ENCODE peak calls at places on chromosome 20, in eight cellular contexts. P, D, E, Y, Z, G, K and M are unnamed samples.

GRCh38 chr20:39880890-39881289 is 808.1 kb downstream of the MAFB start:
- DNase-seq in P (peak; percentile 7), D (peak; percentile 43), E (no peak), Y (no peak), Z (peak; percentile 11), G (no peak), K (no peak), M (no peak)

GRCh38 chr20:46142124-46142523 is 24.0 kb downstream of the CD40 start:
- DNase-seq in P (no peak), D (no peak), E (no peak), Y (no peak), Z (no peak), G (no peak), K (no peak), M (no peak)

GRCh38 chr20:58308680-58309527 is 611 bp upstream of the RAB22A start:
- DNase-seq in P (peak; percentile 77), D (peak; percentile 50), E (peak; percentile 63), Y (peak; percentile 71), Z (peak; percentile 72), G (peak; percentile 65), K (peak; percentile 71), M (peak; percentile 69)

GRCh38 chr20:36085686-36086267 is 68.8 kb upstream of the EPB41L1 start:
- DNase-seq in P (peak; percentile 49), D (peak; percentile 56), E (peak; percentile 35), Y (no peak), Z (peak; percentile 47), G (no peak), K (no peak), M (no peak)

GRCh38 chr20:62949153-62949821 is 3.2 kb upstream of the SLC17A9 start:
- DNase-seq in P (no peak), D (no peak), E (no peak), Y (no peak), Z (no peak), G (no peak), K (no peak), M (no peak)

GRCh38 chr20:21719592-21720214 is 14.2 kb downstream of the PAX1 start:
- DNase-seq in P (peak; percentile 71), D (peak; percentile 78), E (peak; percentile 71), Y (no peak), Z (peak; percentile 68), G (peak; percentile 31), K (no peak), M (no peak)

GRCh38 chr20:16760431-16761304 is 12.5 kb downstream of the OTOR start:
- DNase-seq in P (no peak), D (no peak), E (no peak), Y (no peak), Z (no peak), G (no peak), K (no peak), M (no peak)

GRCh38 chr20:23188377-23189169 is 102.4 kb upstream of the CD93 start:
- DNase-seq in P (no peak), D (no peak), E (no peak), Y (no peak), Z (no peak), G (no peak), K (no peak), M (no peak)

GRCh38 chr20:51884561-51884960 is 82.2 kb upstream of the SALL4 start:
- DNase-seq in P (peak; percentile 55), D (peak; percentile 51), E (peak; percentile 21), Y (no peak), Z (peak; percentile 76), G (no peak), K (no peak), M (no peak)

GRCh38 chr20:62367136-62367482 is at the start of gene LAMA5:
- DNase-seq in P (peak; percentile 43), D (no peak), E (no peak), Y (no peak), Z (peak; percentile 34), G (no peak), K (peak; percentile 74), M (peak; percentile 59)

GRCh38 chr20:12598894-12599293 is 409.9 kb upstream of the SPTLC3 start:
- DNase-seq in P (no peak), D (no peak), E (no peak), Y (no peak), Z (no peak), G (no peak), K (no peak), M (no peak)

GRCh38 chr20:6709865-6710595 is 57.5 kb upstream of the BMP2 start:
- DNase-seq in P (no peak), D (peak; percentile 10), E (peak; percentile 8), Y (no peak), Z (no peak), G (no peak), K (no peak), M (no peak)

GRCh38 chr20:15619816-15620215 is 953.4 kb downstream of the KIF16B start:
- DNase-seq in P (no peak), D (no peak), E (no peak), Y (no peak), Z (no peak), G (no peak), K (no peak), M (no peak)

GRCh38 chr20:63167918-63168520 is 47.9 kb downstream of the YTHDF1 start:
- DNase-seq in P (no peak), D (no peak), E (no peak), Y (no peak), Z (no peak), G (no peak), K (no peak), M (no peak)

GRCh38 chr20:53276143-53276542 is 304.0 kb downstream of the TSHZ2 start:
- DNase-seq in P (no peak), D (no peak), E (no peak), Y (no peak), Z (no peak), G (peak; percentile 40), K (no peak), M (no peak)

GRCh38 chr20:47274449-47275108 is 81.9 kb downstream of the ZMYND8 start:
- DNase-seq in P (peak; percentile 94), D (peak; percentile 95), E (peak; percentile 95), Y (no peak), Z (peak; percentile 93), G (no peak), K (no peak), M (no peak)

GRCh38 chr20:10433014-10433622 is 904 bp downstream of the MKKS start:
- DNase-seq in P (peak; percentile 5), D (no peak), E (no peak), Y (no peak), Z (peak; percentile 13), G (no peak), K (no peak), M (no peak)

GRCh38 chr20:24481188-24481587 is 11.8 kb downstream of the SYNDIG1 start:
- DNase-seq in P (no peak), D (no peak), E (no peak), Y (no peak), Z (no peak), G (no peak), K (no peak), M (no peak)
- TF ChIP-seq CTCF in P (no peak), D (no peak), E (no peak), Y (no peak), Z (no peak), G (no peak), K (no peak), M (no peak)

DNA sequence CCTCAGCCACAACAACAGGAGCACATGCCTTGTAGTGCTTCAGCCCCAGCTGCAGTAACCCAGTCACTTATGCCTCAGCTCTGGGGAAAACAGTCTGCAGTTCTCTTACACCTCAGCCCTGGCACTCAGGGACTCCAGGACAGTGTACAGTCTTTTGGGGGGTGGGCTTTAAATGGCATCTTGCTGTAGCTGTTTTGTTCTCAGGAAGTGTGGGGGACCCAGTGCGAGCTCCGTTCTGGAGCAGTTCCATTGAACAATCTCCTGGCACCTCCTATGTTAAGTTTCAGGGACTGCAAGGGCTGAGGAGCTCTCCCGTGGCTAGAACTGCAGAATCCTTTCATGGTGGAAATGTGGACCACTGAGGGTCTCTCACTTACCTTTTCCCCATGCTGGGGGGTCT is 55.2 kb downstream of the PLCG1 start:
- DNase-seq in P (no peak), D (no peak), E (no peak), Y (no peak), Z (no peak), G (no peak), K (no peak), M (no peak)
- TF ChIP-seq CTCF in P (no peak), D (no peak), E (no peak), Y (no peak), Z (no peak), G (no peak), K (no peak), M (no peak)

GRCh38 chr20:25469558-25469957 is 62.1 kb downstream of the GINS1 start:
- DNase-seq in P (no peak), D (no peak), E (no peak), Y (no peak), Z (no peak), G (no peak), K (no peak), M (no peak)

GRCh38 chr20:25468126-25469075 is 60.9 kb downstream of the GINS1 start:
- DNase-seq in P (no peak), D (no peak), E (no peak), Y (no peak), Z (no peak), G (no peak), K (no peak), M (no peak)

GRCh38 chr20:25467441-25467840 is 60.0 kb downstream of the GINS1 start:
- DNase-seq in P (no peak), D (no peak), E (no peak), Y (no peak), Z (no peak), G (no peak), K (no peak), M (no peak)

GRCh38 chr20:25471020-25471419 is 63.5 kb downstream of the GINS1 start:
- DNase-seq in P (no peak), D (no peak), E (no peak), Y (no peak), Z (no peak), G (no peak), K (no peak), M (no peak)

DNA sequence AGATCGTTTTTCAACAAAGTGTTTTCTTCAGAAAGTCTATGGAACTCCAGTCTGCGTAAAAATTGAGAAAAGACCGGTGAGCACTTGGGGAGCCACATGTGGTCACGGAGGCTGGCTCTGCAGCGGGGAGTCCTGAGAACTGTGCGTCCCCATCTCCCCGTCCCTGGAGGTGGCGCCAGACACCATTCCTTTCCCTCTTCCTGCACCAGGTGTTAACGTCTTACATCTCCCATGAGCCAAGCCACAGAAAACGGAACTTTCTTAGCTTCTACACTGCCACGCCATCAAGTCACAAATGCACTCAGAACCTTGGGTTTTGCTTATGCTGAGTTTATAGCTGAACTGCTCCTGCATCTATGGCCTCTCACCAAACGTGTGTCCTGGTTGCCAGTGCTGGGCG is 62.6 kb downstream of the GINS1 start:
- DNase-seq in P (peak; percentile 42), D (peak; percentile 34), E (peak; percentile 38), Y (no peak), Z (peak; percentile 43), G (no peak), K (no peak), M (no peak)
- TF ChIP-seq CTCF in P (peak; percentile 45), D (peak; percentile 40), E (peak; percentile 41), Y (no peak), Z (peak; percentile 48), G (no peak), K (peak; percentile 24), M (no peak)

DNA sequence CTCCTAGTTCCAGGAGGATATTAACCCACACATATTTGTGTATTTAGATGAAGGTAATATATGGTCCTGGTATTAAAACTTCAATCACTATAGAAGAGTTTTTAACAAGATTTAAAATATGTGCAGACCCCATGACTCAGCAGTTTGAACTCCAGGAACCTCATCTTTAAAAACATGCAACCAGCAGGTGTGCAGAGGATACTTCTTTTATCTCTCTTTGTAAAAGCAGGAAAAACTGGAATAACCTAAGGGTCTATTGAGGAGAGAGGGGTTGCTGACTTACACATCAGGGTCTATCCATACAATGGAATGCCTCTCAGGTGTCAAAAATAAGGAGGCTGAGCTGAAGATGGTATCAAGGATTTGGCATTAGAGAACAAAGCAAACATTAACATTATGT is 36.9 kb upstream of the TFAP2C start:
- DNase-seq in P (no peak), D (no peak), E (no peak), Y (no peak), Z (no peak), G (no peak), K (no peak), M (no peak)
- TF ChIP-seq CTCF in P (no peak), D (no peak), E (no peak), Y (no peak), Z (no peak), G (no peak), K (no peak), M (no peak)